ENCODE peak calls at places on chromosome 1, in four cellular contexts. One of them, this sample, is unnamed.

GRCh38 chr1:214363386-214363785 is 82.4 kb downstream of the SMYD2 start:
- DNase-seq in GM23248: peak
- DNase-seq in effector memory CD4-positive, alpha-beta T cell: no peak
- DNase-seq in heart right ventricle: no peak
- DNase-seq in this sample: no peak

GRCh38 chr1:58447047-58447446 is 99.5 kb downstream of the OMA1 start:
- DNase-seq in effector memory CD4-positive, alpha-beta T cell: no peak
- DNase-seq in GM23248: no peak
- DNase-seq in heart right ventricle: no peak
- DNase-seq in this sample: no peak

GRCh38 chr1:53604291-53604919 is 134.6 kb downstream of the GLIS1 start:
- DNase-seq in GM23248: no peak
- DNase-seq in heart right ventricle: no peak
- DNase-seq in effector memory CD4-positive, alpha-beta T cell: no peak
- DNase-seq in this sample: no peak

GRCh38 chr1:28815533-28815932 is 3.6 kb downstream of the OPRD1 start:
- DNase-seq in GM23248: no peak
- DNase-seq in effector memory CD4-positive, alpha-beta T cell: no peak
- DNase-seq in heart right ventricle: no peak
- DNase-seq in this sample: no peak

GRCh38 chr1:179448429-179449149 is 82.8 kb downstream of the AXDND1 start:
- DNase-seq in heart right ventricle: peak
- DNase-seq in GM23248: no peak
- DNase-seq in effector memory CD4-positive, alpha-beta T cell: no peak
- DNase-seq in this sample: no peak

GRCh38 chr1:111600886-111601386 is 18.7 kb upstream of the RAP1A start:
- DNase-seq in heart right ventricle: no peak
- DNase-seq in effector memory CD4-positive, alpha-beta T cell: no peak
- DNase-seq in GM23248: no peak
- DNase-seq in this sample: no peak

GRCh38 chr1:218676991-218677390 is 331.9 kb downstream of the TGFB2 start:
- DNase-seq in heart right ventricle: no peak
- DNase-seq in GM23248: no peak
- DNase-seq in effector memory CD4-positive, alpha-beta T cell: no peak
- DNase-seq in this sample: no peak

GRCh38 chr1:42801832-42802483 is 15.0 kb upstream of the ERMAP start:
- DNase-seq in effector memory CD4-positive, alpha-beta T cell: no peak
- DNase-seq in GM23248: peak
- DNase-seq in heart right ventricle: no peak
- DNase-seq in this sample: no peak

GRCh38 chr1:56378376-56379070 is 200.8 kb downstream of the PLPP3 start:
- DNase-seq in heart right ventricle: no peak
- DNase-seq in effector memory CD4-positive, alpha-beta T cell: no peak
- DNase-seq in GM23248: no peak
- DNase-seq in this sample: no peak

GRCh38 chr1:59814901-59815825 is at the start of gene HOOK1:
- DNase-seq in heart right ventricle: peak
- DNase-seq in effector memory CD4-positive, alpha-beta T cell: no peak
- DNase-seq in GM23248: no peak
- DNase-seq in this sample: no peak

GRCh38 chr1:110494036-110494435 is 24.9 kb downstream of the KCNA10 start:
- DNase-seq in effector memory CD4-positive, alpha-beta T cell: no peak
- DNase-seq in GM23248: no peak
- DNase-seq in heart right ventricle: no peak
- DNase-seq in this sample: no peak

GRCh38 chr1:244102471-244102870 is 51.4 kb downstream of the ZBTB18 start:
- DNase-seq in heart right ventricle: no peak
- DNase-seq in effector memory CD4-positive, alpha-beta T cell: no peak
- DNase-seq in GM23248: no peak
- DNase-seq in this sample: no peak

GRCh38 chr1:21703318-21703963 is 34.3 kb upstream of the RAP1GAP start:
- DNase-seq in heart right ventricle: no peak
- DNase-seq in effector memory CD4-positive, alpha-beta T cell: no peak
- DNase-seq in GM23248: peak
- DNase-seq in this sample: no peak

GRCh38 chr1:172826096-172826741 is 167.3 kb downstream of the FASLG start:
- DNase-seq in effector memory CD4-positive, alpha-beta T cell: no peak
- DNase-seq in GM23248: peak
- DNase-seq in heart right ventricle: no peak
- DNase-seq in this sample: no peak

GRCh38 chr1:21567241-21568005 is 58.2 kb downstream of the ALPL start:
- DNase-seq in effector memory CD4-positive, alpha-beta T cell: no peak
- DNase-seq in GM23248: peak
- DNase-seq in heart right ventricle: no peak
- DNase-seq in this sample: no peak

GRCh38 chr1:178308438-178308837 is 188.3 kb downstream of the CLEC20A start:
- DNase-seq in effector memory CD4-positive, alpha-beta T cell: no peak
- DNase-seq in heart right ventricle: no peak
- DNase-seq in GM23248: no peak
- DNase-seq in this sample: no peak

GRCh38 chr1:37890378-37891014 is 31.1 kb upstream of the MTF1 start:
- DNase-seq in GM23248: peak
- DNase-seq in heart right ventricle: no peak
- DNase-seq in effector memory CD4-positive, alpha-beta T cell: no peak
- DNase-seq in this sample: no peak

GRCh38 chr1:198755715-198756114 is 116.9 kb downstream of the PTPRC start:
- DNase-seq in GM23248: no peak
- DNase-seq in heart right ventricle: no peak
- DNase-seq in effector memory CD4-positive, alpha-beta T cell: no peak
- DNase-seq in this sample: no peak

GRCh38 chr1:96945509-96946084 is 224.0 kb downstream of the PTBP2 start:
- DNase-seq in effector memory CD4-positive, alpha-beta T cell: no peak
- DNase-seq in heart right ventricle: no peak
- DNase-seq in GM23248: no peak
- DNase-seq in this sample: no peak

GRCh38 chr1:162502928-162503327 is 5.3 kb downstream of the UHMK1 start:
- DNase-seq in GM23248: peak
- DNase-seq in effector memory CD4-positive, alpha-beta T cell: no peak
- DNase-seq in heart right ventricle: no peak
- DNase-seq in this sample: no peak

GRCh38 chr1:197733324-197733723 is 42.0 kb downstream of the DENND1B start:
- DNase-seq in GM23248: no peak
- DNase-seq in effector memory CD4-positive, alpha-beta T cell: no peak
- DNase-seq in heart right ventricle: no peak
- DNase-seq in this sample: no peak

GRCh38 chr1:95353185-95353584 is 119.2 kb downstream of the RWDD3 start:
- DNase-seq in effector memory CD4-positive, alpha-beta T cell: no peak
- DNase-seq in GM23248: no peak
- DNase-seq in heart right ventricle: no peak
- DNase-seq in this sample: peak

DNA sequence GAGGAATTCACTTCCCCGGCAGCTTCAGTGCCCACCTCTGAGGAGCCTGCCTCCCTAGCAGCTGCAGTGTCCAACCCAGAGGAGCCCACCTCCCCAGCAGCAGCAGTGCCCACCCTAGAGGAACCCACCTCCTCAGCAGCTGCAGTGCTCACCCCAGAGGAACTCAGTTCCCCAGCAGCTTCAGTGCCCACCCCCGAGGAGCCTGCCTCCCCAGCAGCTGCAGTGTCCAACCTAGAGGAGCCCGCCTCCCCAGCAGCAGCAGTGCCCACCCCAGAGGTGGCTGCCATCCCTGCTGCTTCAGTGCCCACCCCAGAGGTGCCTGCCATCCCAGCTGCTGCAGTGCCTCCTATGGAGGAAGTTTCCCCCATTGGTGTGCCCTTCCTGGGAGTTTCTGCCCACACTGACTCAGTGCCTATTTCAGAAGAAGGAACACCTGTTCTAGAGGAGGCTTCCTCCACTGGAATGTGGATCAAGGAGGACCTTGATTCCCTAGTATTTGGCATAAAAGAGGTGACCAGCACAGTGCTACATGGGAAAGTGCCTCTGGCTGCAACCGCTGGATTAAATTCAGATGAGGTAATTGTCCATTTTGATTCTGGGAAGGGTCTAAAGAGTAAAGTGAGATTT is 77.4 kb upstream of the BMP8A start:
- DNase-seq in effector memory CD4-positive, alpha-beta T cell: no peak
- DNase-seq in GM23248: no peak
- DNase-seq in heart right ventricle: no peak
- DNase-seq in this sample: no peak
- H3K4me3 ChIP-seq in effector memory CD4-positive, alpha-beta T cell: no peak
- H3K4me3 ChIP-seq in GM23248: peak
- H3K4me3 ChIP-seq in heart right ventricle: peak
- H3K4me3 ChIP-seq in this sample: no peak

DNA sequence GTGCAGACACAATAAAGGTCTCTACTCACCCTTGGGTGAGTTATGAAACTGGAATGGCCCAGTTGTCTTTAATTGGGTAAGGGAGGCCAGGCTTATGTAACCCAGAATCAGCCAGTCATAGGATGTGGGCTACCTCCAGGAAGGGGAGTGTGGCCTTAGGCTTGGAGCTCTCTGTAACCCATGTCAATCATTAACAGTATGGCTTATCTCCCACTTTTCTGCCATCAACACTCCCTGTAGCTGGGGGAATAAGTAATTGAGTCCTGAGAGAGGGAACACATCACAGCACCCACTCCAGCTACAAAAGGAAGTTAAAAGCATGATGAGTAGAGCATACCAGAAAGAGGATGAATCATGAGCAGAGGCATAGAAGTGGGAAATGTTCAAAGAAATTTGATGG is 327.0 kb upstream of the DUSP10 start:
- DNase-seq in effector memory CD4-positive, alpha-beta T cell: no peak
- DNase-seq in heart right ventricle: no peak
- DNase-seq in GM23248: peak
- DNase-seq in this sample: no peak
- H3K27ac ChIP-seq in effector memory CD4-positive, alpha-beta T cell: no peak
- H3K27ac ChIP-seq in heart right ventricle: no peak
- H3K27ac ChIP-seq in GM23248: no peak
- H3K27ac ChIP-seq in this sample: no peak

GRCh38 chr1:107668762-107669161 is 296.2 kb downstream of the VAV3 start:
- DNase-seq in heart right ventricle: no peak
- DNase-seq in GM23248: no peak
- DNase-seq in effector memory CD4-positive, alpha-beta T cell: no peak
- DNase-seq in this sample: no peak
- H3K4me3 ChIP-seq in heart right ventricle: no peak
- H3K4me3 ChIP-seq in GM23248: no peak
- H3K4me3 ChIP-seq in effector memory CD4-positive, alpha-beta T cell: no peak
- H3K4me3 ChIP-seq in this sample: no peak

GRCh38 chr1:77926561-77927357 is 38.3 kb downstream of the NEXN start:
- DNase-seq in effector memory CD4-positive, alpha-beta T cell: no peak
- DNase-seq in heart right ventricle: no peak
- DNase-seq in GM23248: peak
- DNase-seq in this sample: no peak
- H3K27ac ChIP-seq in effector memory CD4-positive, alpha-beta T cell: no peak
- H3K27ac ChIP-seq in heart right ventricle: no peak
- H3K27ac ChIP-seq in GM23248: peak
- H3K27ac ChIP-seq in this sample: no peak

This sample was measured in lung.